ENCODE peak calls at places on chromosomes 2 and 18, in eight cellular contexts. J is CD4-positive, alpha-beta T cell; R is mammary epithelial cell; K is neural progenitor cell; G is HCT116; Q is WERI-Rb-1; Y is hepatocyte; W is tibial artery. V is an unnamed sample.

GRCh38 chr2:133497261-133497893 is 70.9 kb downstream of the NCKAP5 start:
- DNase-seq in R (peak), G (no peak), Y (no peak), K (peak), W (no peak), Q (no peak), J (no peak), V (no peak)

GRCh38 chr2:65265090-65266045 is 37.7 kb downstream of the ACTR2 start:
- DNase-seq in Q (peak), W (no peak), J (no peak), G (peak), R (peak), Y (peak), K (peak), V (peak)

GRCh38 chr2:120502761-120503160 is 156.8 kb downstream of the INHBB start:
- DNase-seq in G (no peak), K (no peak), R (no peak), Q (no peak), Y (no peak), J (no peak), W (peak), V (no peak)

GRCh38 chr2:52342458-52342857 is 1310.5 kb upstream of the NRXN1 start:
- DNase-seq in R (no peak), Q (no peak), Y (no peak), J (no peak), W (no peak), G (no peak), K (no peak), V (no peak)

GRCh38 chr2:25853038-25853638 is 25.1 kb downstream of the ASXL2 start:
- DNase-seq in W (no peak), R (no peak), K (no peak), G (no peak), Y (no peak), Q (no peak), J (no peak), V (no peak)

GRCh38 chr18:78416853-78417252 is 562.8 kb upstream of the SALL3 start:
- DNase-seq in J (no peak), G (no peak), Q (no peak), Y (no peak), W (no peak), R (no peak), K (peak), V (no peak)

GRCh38 chr18:36372902-36373301 is 75.4 kb downstream of the FHOD3 start:
- DNase-seq in W (peak), Q (no peak), J (no peak), R (peak), Y (no peak), K (no peak), G (no peak), V (no peak)

GRCh38 chr2:229206548-229206947 is 64.5 kb downstream of the PID1 start:
- DNase-seq in K (no peak), G (no peak), J (no peak), R (no peak), Q (no peak), Y (no peak), W (no peak), V (no peak)

GRCh38 chr2:227238242-227239237 is 74.1 kb downstream of the COL4A3 start:
- DNase-seq in Q (peak), W (peak), J (peak), R (peak), G (peak), K (peak), Y (peak), V (no peak)

GRCh38 chr2:118973542-118973951 is 31.6 kb downstream of the MARCO start:
- DNase-seq in J (no peak), Y (peak), R (no peak), G (no peak), W (no peak), K (no peak), Q (no peak), V (no peak)

GRCh38 chr2:70935468-70936164 is at the start of gene ATP6V1B1:
- DNase-seq in K (peak), Q (peak), R (no peak), G (no peak), J (no peak), Y (peak), W (peak), V (no peak)

GRCh38 chr2:212284166-212284565 is 254.4 kb downstream of the ERBB4 start:
- DNase-seq in W (no peak), G (no peak), Q (no peak), K (peak), Y (no peak), J (no peak), R (no peak), V (no peak)

GRCh38 chr2:160878622-160879021 is 281.6 kb upstream of the TANK start:
- DNase-seq in K (peak), W (no peak), J (no peak), G (no peak), R (no peak), Y (no peak), Q (no peak), V (no peak)

GRCh38 chr2:204272913-204273312 is 272.4 kb upstream of the PARD3B start:
- DNase-seq in K (no peak), J (no peak), W (no peak), Y (no peak), R (no peak), G (no peak), Q (no peak), V (no peak)

GRCh38 chr18:13222371-13223281 is 4.1 kb downstream of the LDLRAD4 start:
- DNase-seq in W (peak), Q (no peak), J (no peak), K (no peak), Y (peak), G (no peak), R (no peak), V (no peak)

GRCh38 chr2:17966793-17967192 is 88.3 kb downstream of the KCNS3 start:
- DNase-seq in J (no peak), K (no peak), R (no peak), G (no peak), W (no peak), Q (no peak), Y (no peak), V (no peak)

GRCh38 chr2:85110991-85111560 is 22.1 kb upstream of the TCF7L1 start:
- DNase-seq in W (no peak), Y (no peak), K (no peak), J (no peak), G (no peak), R (no peak), Q (no peak), V (no peak)

GRCh38 chr2:71691747-71692455 is 238.5 kb downstream of the DYSF start:
- DNase-seq in J (no peak), G (no peak), Y (no peak), W (peak), R (no peak), K (peak), Q (no peak), V (no peak)

GRCh38 chr2:673615-674318 is 3.4 kb downstream of the TMEM18 start:
- DNase-seq in R (peak), K (no peak), G (no peak), Y (no peak), Q (no peak), W (no peak), J (no peak), V (no peak)

GRCh38 chr2:133344864-133345263 is 223.4 kb downstream of the NCKAP5 start:
- DNase-seq in Y (no peak), G (no peak), J (no peak), R (no peak), K (no peak), W (no peak), Q (no peak), V (no peak)

GRCh38 chr2:159185401-159186130 is 100.9 kb downstream of the WDSUB1 start:
- DNase-seq in K (peak), R (no peak), J (no peak), W (no peak), Y (peak), Q (peak), G (peak), V (no peak)

GRCh38 chr18:48949051-48949605 is 1.6 kb downstream of the SMAD7 start:
- DNase-seq in R (peak), Y (peak), K (peak), G (no peak), Q (peak), W (no peak), J (peak), V (no peak)

GRCh38 chr2:188193230-188193629 is 98.4 kb upstream of the GULP1 start:
- DNase-seq in W (no peak), R (peak), Y (no peak), K (no peak), G (no peak), J (no peak), Q (no peak), V (no peak)

GRCh38 chr2:233287871-233288270 is 19.7 kb upstream of the SAG start:
- DNase-seq in Q (no peak), W (no peak), G (no peak), R (no peak), K (no peak), Y (no peak), J (no peak), V (no peak)

GRCh38 chr2:241542278-241542605 is 16.3 kb upstream of the BOK start:
- DNase-seq in J (no peak), G (no peak), Y (no peak), W (no peak), Q (no peak), R (no peak), K (no peak), V (no peak)

GRCh38 chr18:47775961-47776360 is 154.5 kb downstream of the SMAD2 start:
- DNase-seq in J (no peak), Y (no peak), K (no peak), W (no peak), G (no peak), R (no peak), Q (no peak), V (no peak)

GRCh38 chr2:214649440-214650205 is 159.9 kb downstream of the BARD1 start:
- DNase-seq in W (no peak), Q (no peak), Y (no peak), J (no peak), K (no peak), G (no peak), R (peak), V (no peak)

GRCh38 chr2:217903859-217904613 is 98.8 kb downstream of the TNS1 start:
- DNase-seq in R (no peak), K (no peak), Q (no peak), W (peak), G (no peak), J (no peak), Y (peak), V (no peak)
- H3K27ac ChIP-seq in R (no peak), K (no peak), Q (no peak), W (peak), G (no peak), J (no peak), Y (peak), V (peak)

DNA sequence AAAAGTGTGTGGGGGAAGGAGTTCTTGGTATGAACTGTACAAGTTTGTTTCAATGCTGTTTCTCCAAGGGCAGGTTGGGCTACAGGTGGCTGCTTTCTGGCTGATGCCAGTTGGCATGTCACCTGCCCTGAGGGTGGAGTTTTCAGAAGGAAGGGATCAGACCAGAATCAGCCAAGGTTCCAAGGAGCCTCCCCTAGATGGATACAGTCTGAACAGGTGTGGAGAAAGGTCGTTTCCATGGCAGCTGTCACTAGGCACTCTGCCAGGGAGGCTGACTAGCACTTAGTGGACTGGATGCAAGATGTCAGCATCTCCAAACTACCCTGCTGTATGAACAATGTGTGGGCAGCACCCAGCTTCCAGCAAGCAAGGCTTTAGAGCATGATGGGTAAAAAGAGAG is 444.4 kb upstream of the HNRNPA3 start:
- DNase-seq in Y (no peak), W (no peak), Q (no peak), R (no peak), J (no peak), G (no peak), K (no peak), V (no peak)
- H3K27ac ChIP-seq in Y (no peak), W (no peak), Q (no peak), R (no peak), J (no peak), G (no peak), K (no peak), V (no peak)

GRCh38 chr2:127188797-127189196 is 31.3 kb downstream of the CYP27C1 start:
- DNase-seq in Y (no peak), R (no peak), K (no peak), Q (no peak), G (no peak), W (no peak), J (no peak), V (no peak)
- H3K27ac ChIP-seq in Y (no peak), R (no peak), K (no peak), Q (no peak), G (no peak), W (no peak), J (no peak), V (no peak)

GRCh38 chr2:96273763-96274162 is 7.7 kb downstream of the CIAO1 start:
- DNase-seq in R (no peak), J (no peak), Q (no peak), K (no peak), G (no peak), Y (no peak), W (no peak), V (no peak)
- H3K27ac ChIP-seq in R (no peak), J (no peak), Q (no peak), K (no peak), G (no peak), Y (no peak), W (no peak), V (no peak)

DNA sequence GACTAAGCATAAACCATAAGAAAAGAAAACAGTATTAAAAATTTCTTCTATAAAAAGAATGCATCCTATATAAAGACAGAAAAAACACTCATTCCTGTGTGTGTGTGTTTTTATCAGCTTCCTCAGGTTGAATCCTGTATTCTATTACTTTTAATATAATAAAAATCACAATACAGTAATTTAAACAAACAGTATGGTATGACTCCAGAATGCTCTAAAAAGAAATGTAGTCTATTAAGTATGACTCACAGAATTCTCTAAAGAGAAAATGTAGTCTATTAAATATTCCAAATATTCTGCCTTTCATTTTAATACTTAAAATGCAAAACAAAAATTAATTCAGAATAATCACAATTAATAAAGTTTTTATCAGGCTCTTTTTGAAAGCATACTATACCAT is 19.8 kb downstream of the CCDC88A start:
- DNase-seq in J (no peak), K (no peak), R (no peak), Q (no peak), Y (no peak), G (no peak), W (no peak), V (no peak)
- H3K27ac ChIP-seq in J (no peak), K (no peak), R (no peak), Q (no peak), Y (no peak), G (no peak), W (no peak), V (peak)

GRCh38 chr2:38932586-38932985 is 42.9 kb downstream of the ARHGEF33 start:
- DNase-seq in Q (no peak), J (no peak), G (no peak), K (no peak), R (no peak), Y (no peak), W (no peak), V (no peak)

GRCh38 chr2:38930600-38930999 is 40.9 kb downstream of the ARHGEF33 start:
- DNase-seq in K (no peak), R (no peak), G (no peak), Y (no peak), Q (no peak), J (no peak), W (no peak), V (no peak)

GRCh38 chr2:38934742-38935141 is 45.1 kb downstream of the ARHGEF33 start:
- DNase-seq in J (no peak), Q (no peak), G (no peak), R (no peak), W (no peak), Y (no peak), K (no peak), V (no peak)

GRCh38 chr2:38935568-38936172 is 46.0 kb downstream of the ARHGEF33 start:
- DNase-seq in K (no peak), R (peak), Y (no peak), G (no peak), J (no peak), W (no peak), Q (no peak), V (no peak)

DNA sequence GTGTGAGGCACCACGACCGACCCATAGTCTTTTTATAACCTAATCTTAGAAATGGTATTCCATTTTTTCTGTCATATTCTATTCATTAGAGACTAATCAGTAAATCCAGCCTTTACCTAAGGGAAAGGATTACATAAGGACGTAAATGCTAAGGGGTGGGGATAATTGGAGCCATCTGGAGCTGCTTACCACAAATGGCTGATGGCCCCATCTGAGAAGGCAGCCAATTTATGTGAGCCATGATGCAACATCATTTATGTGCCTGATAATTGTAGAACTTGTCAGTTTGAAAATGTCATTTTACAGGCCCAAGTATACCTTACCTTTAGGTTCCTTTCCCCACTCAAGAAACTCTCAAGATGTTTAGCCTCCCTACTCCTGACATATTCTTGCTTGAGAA is 44.0 kb downstream of the ARHGEF33 start:
- DNase-seq in G (no peak), Q (peak), K (no peak), R (no peak), Y (no peak), J (no peak), W (no peak), V (no peak)
- H3K27ac ChIP-seq in G (no peak), Q (peak), K (no peak), R (no peak), Y (no peak), J (no peak), W (no peak), V (no peak)